ENCODE peak calls at places on chromosome 3, in eight cellular contexts. J is uterus; V is OCI-LY7; P is mammary epithelial cell; N is HFF-Myc; A is epithelial cell of proximal tubule; M is CD8-positive, alpha-beta T cell; H is WERI-Rb-1. E is an unnamed sample.

GRCh38 chr3:40780341-40780800 is 255.6 kb downstream of the ZNF621 start:
- DNase-seq in J (peak; percentile 81), V (no peak), P (peak; percentile 46), N (no peak), A (no peak), M (no peak), H (no peak), E (no peak)

GRCh38 chr3:70571696-70572095 is 259.3 kb upstream of the MDFIC2 start:
- DNase-seq in J (no peak), V (no peak), P (no peak), N (no peak), A (no peak), M (no peak), H (no peak), E (no peak)

GRCh38 chr3:39255503-39256325 is 24.1 kb downstream of the CX3CR1 start:
- DNase-seq in J (no peak), V (peak; percentile 95), P (peak; percentile 20), N (no peak), A (no peak), M (no peak), H (no peak), E (peak; percentile 90)

GRCh38 chr3:150419076-150419868 is 11.2 kb downstream of the TSC22D2 start:
- DNase-seq in J (no peak), V (no peak), P (no peak), N (no peak), A (no peak), M (no peak), H (no peak), E (no peak)

GRCh38 chr3:87461443-87461842 is 185.1 kb upstream of the POU1F1 start:
- DNase-seq in J (no peak), V (no peak), P (peak; percentile 68), N (no peak), A (no peak), M (no peak), H (no peak), E (no peak)

GRCh38 chr3:136929984-136930671 is 27.7 kb upstream of the IL20RB start:
- DNase-seq in J (peak; percentile 49), V (no peak), P (peak; percentile 64), N (no peak), A (peak; percentile 38), M (no peak), H (no peak), E (no peak)

GRCh38 chr3:158200973-158201372 is 91.1 kb downstream of the RSRC1 start:
- DNase-seq in J (no peak), V (no peak), P (no peak), N (no peak), A (no peak), M (no peak), H (no peak), E (no peak)

GRCh38 chr3:179666436-179667035 is 13.7 kb downstream of the USP13 start:
- DNase-seq in J (no peak), V (no peak), P (no peak), N (no peak), A (no peak), M (no peak), H (peak; percentile 37), E (no peak)

GRCh38 chr3:141575879-141576743 is 89.3 kb downstream of the RASA2 start:
- DNase-seq in J (no peak), V (peak; percentile 37), P (no peak), N (no peak), A (no peak), M (no peak), H (no peak), E (peak; percentile 33)

GRCh38 chr3:143934791-143935190 is 36.8 kb upstream of the DIPK2A start:
- DNase-seq in J (no peak), V (no peak), P (no peak), N (no peak), A (no peak), M (no peak), H (no peak), E (no peak)

GRCh38 chr3:13841826-13842225 is 38.0 kb downstream of the WNT7A start:
- DNase-seq in J (no peak), V (no peak), P (no peak), N (no peak), A (no peak), M (no peak), H (no peak), E (no peak)

GRCh38 chr3:117927831-117928230 is 1106.8 kb downstream of the IGSF11 start:
- DNase-seq in J (no peak), V (no peak), P (no peak), N (no peak), A (peak; percentile 18), M (no peak), H (no peak), E (no peak)

GRCh38 chr3:107421170-107421792 is 44.0 kb downstream of the CCDC54 start:
- DNase-seq in J (no peak), V (peak; percentile 75), P (peak; percentile 66), N (peak; percentile 32), A (no peak), M (no peak), H (no peak), E (peak; percentile 71)

GRCh38 chr3:39748002-39748401 is 61.4 kb upstream of the MYRIP start:
- DNase-seq in J (no peak), V (no peak), P (no peak), N (no peak), A (no peak), M (no peak), H (no peak), E (no peak)

GRCh38 chr3:11060500-11061251 is 68.1 kb downstream of the SLC6A1 start:
- DNase-seq in J (peak; percentile 67), V (peak; percentile 2), P (peak; percentile 56), N (no peak), A (no peak), M (peak; percentile 21), H (peak; percentile 59), E (peak; percentile 33)

GRCh38 chr3:107753988-107754387 is 231.2 kb downstream of the BBX start:
- DNase-seq in J (no peak), V (no peak), P (no peak), N (no peak), A (no peak), M (no peak), H (no peak), E (no peak)

GRCh38 chr3:112631257-112631656 is 9.7 kb downstream of the CCDC80 start:
- DNase-seq in J (no peak), V (no peak), P (no peak), N (no peak), A (no peak), M (no peak), H (no peak), E (no peak)
- H3K4me3 ChIP-seq in J (no peak overlapping the region), V (no peak overlapping the region), P (no peak overlapping the region), N (no peak overlapping the region), A (no peak overlapping the region), M (no peak overlapping the region), H (no peak overlapping the region), E (no peak overlapping the region)

DNA sequence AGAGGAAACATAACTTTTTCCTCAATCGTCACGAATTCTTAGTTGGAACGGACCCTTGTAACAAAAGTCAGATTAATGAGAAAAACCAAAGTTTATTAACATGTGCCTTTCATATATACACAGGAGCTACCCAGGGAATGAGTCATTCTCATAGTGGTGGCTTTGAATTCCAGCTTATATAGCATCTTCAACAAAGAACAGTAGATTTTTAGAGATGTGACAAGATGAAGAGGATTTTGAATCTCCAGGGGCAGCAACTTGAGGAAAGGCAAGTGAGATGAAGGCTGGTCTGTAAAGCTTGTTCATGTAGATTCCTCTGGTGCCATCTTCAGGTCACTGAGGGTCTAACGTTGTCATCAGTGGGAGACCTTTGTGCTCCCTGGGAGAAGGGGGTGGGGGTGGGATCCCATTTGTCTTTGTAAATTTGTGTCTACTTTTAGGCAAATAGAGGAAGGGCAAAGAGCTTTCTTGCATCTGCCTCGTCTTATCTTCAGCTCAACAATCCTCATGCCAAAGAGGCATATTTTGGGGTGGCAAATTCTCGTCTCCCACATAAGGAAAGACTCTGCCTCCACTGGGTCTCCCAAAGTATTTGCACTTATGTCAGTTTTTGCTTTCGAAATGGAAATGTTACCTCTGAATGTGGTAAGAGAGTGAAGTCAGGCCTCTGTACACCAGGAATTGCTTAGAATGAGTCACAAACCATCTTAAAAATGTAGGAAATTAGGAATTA is 29.5 kb downstream of the CLEC3B start:
- DNase-seq in J (no peak), V (peak; percentile 32), P (no peak), N (peak; percentile 74), A (no peak), M (no peak), H (peak; percentile 60), E (peak; percentile 48)
- TF ChIP-seq CTCF in J (no peak), V (peak; percentile 71), P (peak; percentile 31), N (peak; percentile 12), A (peak; percentile 16), M (no peak), H (peak; percentile 66), E (peak; percentile 32)

GRCh38 chr3:170419301-170420087 is 826 bp downstream of the CLDN11 start:
- DNase-seq in J (peak; percentile 49), V (no peak), P (no peak), N (no peak), A (no peak), M (no peak), H (no peak), E (no peak)

GRCh38 chr3:170421758-170422157 is 3.1 kb downstream of the CLDN11 start:
- DNase-seq in J (no peak), V (no peak), P (no peak), N (no peak), A (no peak), M (no peak), H (no peak), E (no peak)

GRCh38 chr3:170421147-170421641 is 2.5 kb downstream of the CLDN11 start:
- DNase-seq in J (peak; percentile 31), V (no peak), P (no peak), N (peak; percentile 29), A (no peak), M (no peak), H (no peak), E (no peak)

GRCh38 chr3:170418422-170419300 is at the start of gene CLDN11:
- DNase-seq in J (peak; percentile 58), V (no peak), P (no peak), N (no peak), A (no peak), M (no peak), H (peak; percentile 65), E (no peak)

GRCh38 chr3:170420307-170420821 is 1.7 kb downstream of the CLDN11 start:
- DNase-seq in J (peak; percentile 20), V (no peak), P (no peak), N (no peak), A (no peak), M (no peak), H (no peak), E (no peak)
- H3K4me3 ChIP-seq in J (peak overlapping the region; percentile 62), V (no peak overlapping the region), P (no peak overlapping the region), N (peak overlapping the region; percentile 50), A (no peak overlapping the region), M (no peak overlapping the region), H (no peak overlapping the region), E (no peak overlapping the region)

DNA sequence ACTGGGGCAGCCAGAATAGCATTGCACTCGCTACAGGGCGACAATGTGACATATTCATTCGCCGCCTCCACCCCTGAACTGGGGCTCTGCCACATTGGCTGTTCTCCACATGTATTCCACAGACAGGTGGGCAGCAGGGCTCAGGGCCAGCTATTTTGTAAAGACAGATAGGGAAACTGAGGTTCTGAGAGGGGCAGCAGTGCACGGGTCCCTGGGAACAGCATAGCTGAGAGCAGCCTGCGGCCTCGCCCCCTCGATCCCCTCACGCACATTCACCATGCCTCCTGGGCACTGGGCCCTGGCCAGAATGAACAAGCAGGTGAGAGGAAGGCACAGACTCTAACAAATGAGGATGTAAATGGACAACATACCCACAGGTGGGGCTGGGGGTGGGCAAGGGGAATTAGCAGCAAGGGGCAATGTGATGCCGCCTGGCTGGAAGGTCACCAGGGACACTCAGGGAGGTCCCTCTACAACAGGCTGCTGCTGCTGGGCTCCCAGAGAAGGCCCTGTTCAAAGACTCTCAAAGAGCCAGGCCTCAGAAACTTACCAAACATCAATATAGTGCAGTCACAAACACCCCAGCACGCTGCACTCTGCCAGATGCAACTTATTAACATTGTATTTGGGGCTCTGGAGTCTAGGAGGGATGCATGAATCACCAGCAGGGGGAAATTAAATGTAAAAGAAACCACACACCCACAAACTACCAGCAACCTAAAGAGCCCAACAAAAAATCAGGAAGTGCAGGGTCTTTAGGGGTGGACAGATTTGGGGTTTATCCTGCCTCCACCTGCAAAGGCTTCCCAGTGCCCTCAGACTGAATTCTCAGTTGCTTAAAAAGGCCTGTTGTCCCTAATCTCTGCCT is 74.8 kb upstream of the SPATA12 start:
- DNase-seq in J (no peak), V (peak; percentile 38), P (no peak), N (peak; percentile 62), A (no peak), M (no peak), H (no peak), E (no peak)
- TF ChIP-seq CTCF in J (no peak), V (peak; percentile 33), P (no peak), N (peak; percentile 28), A (no peak), M (no peak), H (no peak), E (no peak)